ENCODE peak calls at places on chromosomes 13 and 19, in six cellular contexts. T is amniotic stem cell; I is endothelial cell; H is stimulated activated CD4-positive, alpha-beta T cell treated with anti-CD3 and anti-CD28 coated beads, Interleukin-15, amount 100 ng/mL, for 1 hour; M is stimulated activated CD8-positive, alpha-beta memory T cell treated with anti-CD3 and anti-CD28 coated beads, Interleukin-15, amount 100 ng/mL, for 4 hours; R is Caki2. U is an unnamed sample.

GRCh38 chr13:79724348-79725103 is 243.6 kb downstream of the NDFIP2 start:
- DNase-seq in T (no peak), I (no peak), H (no peak), M (no peak), R (peak), U (no peak)

GRCh38 chr13:111202745-111203144 is 87.6 kb downstream of the ARHGEF7 start:
- DNase-seq in T (peak), I (no peak), H (no peak), M (no peak), R (no peak), U (no peak)

GRCh38 chr13:35468195-35468594 is 8.3 kb downstream of the MAB21L1 start:
- DNase-seq in T (no peak), I (no peak), H (no peak), M (no peak), R (no peak), U (no peak)

GRCh38 chr19:1262687-1263123 is 6.4 kb upstream of the CIRBP start:
- DNase-seq in T (no peak), I (no peak), H (no peak), M (no peak), R (no peak), U (no peak)

GRCh38 chr13:107202371-107203023 is 634.6 kb upstream of the ARGLU1 start:
- DNase-seq in T (no peak), I (peak), H (no peak), M (no peak), R (no peak), U (no peak)

GRCh38 chr13:81929988-81930387 is 1589.1 kb upstream of the SPRY2 start:
- DNase-seq in T (peak), I (no peak), H (no peak), M (no peak), R (peak), U (peak)

GRCh38 chr13:98208606-98209005 is 31.5 kb upstream of the RNF113B start:
- DNase-seq in T (no peak), I (no peak), H (no peak), M (no peak), R (peak), U (no peak)

GRCh38 chr13:29767006-29767405 is 83.4 kb downstream of the UBL3 start:
- DNase-seq in T (no peak), I (no peak), H (no peak), M (no peak), R (no peak), U (no peak)

GRCh38 chr13:98664510-98664909 is 87.6 kb upstream of the STK24 start:
- DNase-seq in T (no peak), I (no peak), H (no peak), M (no peak), R (no peak), U (no peak)

GRCh38 chr13:52780092-52780491 is 40.5 kb upstream of the CNMD start:
- DNase-seq in T (no peak), I (no peak), H (no peak), M (no peak), R (no peak), U (no peak)

GRCh38 chr19:41377977-41378707 is 1.8 kb downstream of the TMEM91 start:
- DNase-seq in T (no peak), I (peak), H (no peak), M (no peak), R (no peak), U (peak)

GRCh38 chr13:45384474-45385174 is 33.5 kb downstream of the SLC25A30 start:
- DNase-seq in T (no peak), I (no peak), H (no peak), M (no peak), R (no peak), U (no peak)

GRCh38 chr13:67228031-67228430 is 2.1 kb downstream of the PCDH9 start:
- DNase-seq in T (no peak), I (no peak), H (no peak), M (no peak), R (no peak), U (no peak)

GRCh38 chr13:98457053-98457452 is 119.9 kb downstream of the STK24 start:
- DNase-seq in T (no peak), I (no peak), H (no peak), M (no peak), R (no peak), U (no peak)

GRCh38 chr19:28504139-28504538 is 708.8 kb downstream of the UQCRFS1 start:
- DNase-seq in T (no peak), I (no peak), H (no peak), M (no peak), R (no peak), U (no peak)

GRCh38 chr13:98396071-98396710 is 180.7 kb downstream of the STK24 start:
- DNase-seq in T (no peak), I (no peak), H (no peak), M (no peak), R (no peak), U (no peak)

GRCh38 chr19:35155441-35155840 is 906 bp downstream of the FXYD5 start:
- DNase-seq in T (no peak), I (no peak), H (no peak), M (no peak), R (no peak), U (no peak)

GRCh38 chr13:78239681-78240080 is 321.1 kb upstream of the EDNRB start:
- DNase-seq in T (no peak), I (no peak), H (no peak), M (no peak), R (no peak), U (no peak)

GRCh38 chr13:24042710-24043440 is 117.6 kb upstream of the SPATA13 start:
- DNase-seq in T (no peak), I (no peak), H (no peak), M (no peak), R (no peak), U (no peak)

GRCh38 chr13:110162053-110162452 is 144.9 kb downstream of the COL4A1 start:
- DNase-seq in T (no peak), I (no peak), H (no peak), M (no peak), R (no peak), U (no peak)

GRCh38 chr13:80654638-80655249 is 313.8 kb upstream of the SPRY2 start:
- DNase-seq in T (no peak), I (no peak), H (no peak), M (no peak), R (no peak), U (peak)

GRCh38 chr13:28819046-28819747 is 942 bp upstream of the MTUS2 start:
- DNase-seq in T (peak), I (no peak), H (no peak), M (no peak), R (peak), U (no peak)

GRCh38 chr19:48239582-48240141 is 16.1 kb downstream of the CARD8 start:
- DNase-seq in T (no peak), I (no peak), H (no peak), M (no peak), R (peak), U (no peak)

GRCh38 chr13:27304611-27305010 is 34.0 kb downstream of the RASL11A start:
- DNase-seq in T (no peak), I (no peak), H (no peak), M (no peak), R (no peak), U (no peak)

GRCh38 chr19:29216021-29216420 is 3.1 kb upstream of the UQCRFS1 start:
- DNase-seq in T (no peak), I (no peak), H (no peak), M (no peak), R (no peak), U (no peak)

GRCh38 chr13:106986033-106986484 is 418.1 kb upstream of the ARGLU1 start:
- DNase-seq in T (no peak), I (no peak), H (no peak), M (no peak), R (no peak), U (no peak)

GRCh38 chr19:39631178-39631577 is 24.5 kb upstream of the LGALS16 start:
- DNase-seq in T (no peak), I (no peak), H (no peak), M (no peak), R (no peak), U (no peak)

GRCh38 chr19:51511353-51511752 is 9.8 kb upstream of the SIGLEC12 start:
- DNase-seq in T (no peak), I (peak), H (no peak), M (no peak), R (no peak), U (peak)

GRCh38 chr13:37485766-37486165 is 112.8 kb downstream of the POSTN start:
- DNase-seq in T (no peak), I (no peak), H (no peak), M (no peak), R (no peak), U (no peak)

GRCh38 chr19:16381756-16382401 is 57.3 kb downstream of the KLF2 start:
- DNase-seq in T (no peak), I (no peak), H (no peak), M (no peak), R (no peak), U (no peak)

GRCh38 chr13:59633290-59633689 is 530.4 kb downstream of the DIAPH3 start:
- DNase-seq in T (no peak), I (no peak), H (no peak), M (no peak), R (no peak), U (no peak)

GRCh38 chr13:100797921-100798320 is 123.3 kb upstream of the TMTC4 start:
- DNase-seq in T (no peak), I (no peak), H (no peak), M (no peak), R (no peak), U (no peak)

GRCh38 chr19:1163283-1163933 is 10.7 kb downstream of the SBNO2 start:
- DNase-seq in T (no peak), I (no peak), H (no peak), M (no peak), R (no peak), U (no peak)